ENCODE peak calls at places on chromosomes 1 and 21, in nine cellular contexts. A, C, X, D, E, G, T, F and N are unnamed samples.

GRCh38 chr1:200530551-200531261 is 89.8 kb downstream of the KIF14 start:
- DNase-seq in T (no peak), D (no peak), X (no peak), A (no peak), E (peak; percentile 2), F (no peak), C (no peak), G (no peak), N (no peak)

GRCh38 chr21:29130234-29130993 is at the start of gene MAP3K7CL:
- DNase-seq in A (peak; percentile 93), D (no peak), T (no peak), G (no peak), C (peak; percentile 91), E (no peak), X (no peak), F (peak; percentile 100), N (no peak)

GRCh38 chr21:26845066-26845749 is at the start of gene ADAMTS1:
- DNase-seq in A (peak; percentile 98), E (no peak), T (peak; percentile 86), F (peak; percentile 85), D (no peak), X (peak; percentile 32), C (peak; percentile 96), G (peak; percentile 84), N (peak; percentile 86)

GRCh38 chr1:183349201-183349711 is 68.9 kb downstream of the NMNAT2 start:
- DNase-seq in X (no peak), C (peak; percentile 72), G (peak; percentile 35), E (no peak), T (peak; percentile 60), F (peak; percentile 19), D (no peak), A (no peak), N (no peak)

GRCh38 chr1:222106369-222106768 is 364.5 kb upstream of the DUSP10 start:
- DNase-seq in F (no peak), G (no peak), A (no peak), T (no peak), D (no peak), E (no peak), X (no peak), C (no peak), N (no peak)

GRCh38 chr1:114549137-114549536 is 32.3 kb downstream of the BCAS2 start:
- DNase-seq in F (peak; percentile 13), E (no peak), A (no peak), X (no peak), D (no peak), C (no peak), G (no peak), T (no peak), N (no peak)

GRCh38 chr1:179447489-179447888 is 81.7 kb downstream of the AXDND1 start:
- DNase-seq in A (no peak), T (no peak), G (peak; percentile 65), X (no peak), C (peak; percentile 1), D (no peak), F (peak; percentile 11), E (no peak), N (no peak)

GRCh38 chr1:229759037-229759435 is 133.0 kb downstream of the URB2 start:
- DNase-seq in D (no peak), A (no peak), C (peak; percentile 9), T (no peak), E (no peak), X (no peak), G (no peak), F (peak; percentile 2), N (no peak)

GRCh38 chr1:94898486-94899385 is 28.2 kb downstream of the CNN3 start:
- DNase-seq in A (no peak), C (no peak), D (no peak), F (no peak), T (no peak), X (no peak), E (no peak), G (no peak), N (no peak)

GRCh38 chr1:162633327-162633762 is 1.1 kb downstream of the DDR2 start:
- DNase-seq in E (no peak), F (peak; percentile 42), X (no peak), G (peak; percentile 53), D (no peak), C (peak; percentile 73), A (no peak), T (no peak), N (no peak)

GRCh38 chr1:2786329-2787162 is 14.9 kb downstream of the TTC34 start:
- DNase-seq in C (peak; percentile 7), G (peak; percentile 53), T (no peak), E (peak; percentile 49), A (peak; percentile 89), D (peak; percentile 61), F (no peak), X (no peak), N (peak; percentile 90)

GRCh38 chr1:180540697-180541594 is 17.8 kb upstream of the OVAAL start:
- DNase-seq in D (no peak), F (no peak), E (no peak), C (peak; percentile 49), T (peak; percentile 4), X (no peak), G (no peak), A (no peak), N (no peak)

GRCh38 chr1:85195703-85196102 is 5.1 kb downstream of the SYDE2 start:
- DNase-seq in E (no peak), D (no peak), F (no peak), C (peak; percentile 13), A (no peak), G (no peak), X (no peak), T (no peak), N (no peak)

GRCh38 chr21:31234936-31235335 is 109.1 kb downstream of the TIAM1 start:
- DNase-seq in D (no peak), G (no peak), E (no peak), A (no peak), F (no peak), C (no peak), T (no peak), X (no peak), N (no peak)

GRCh38 chr1:226920446-226920894 is 19.6 kb upstream of the COQ8A start:
- DNase-seq in C (no peak), D (no peak), A (no peak), F (no peak), X (no peak), T (no peak), G (no peak), E (no peak), N (no peak)

GRCh38 chr21:28675265-28676041 is 317.2 kb downstream of the LTN1 start:
- DNase-seq in A (no peak), C (no peak), G (no peak), F (peak; percentile 21), D (no peak), X (no peak), T (no peak), E (no peak), N (no peak)

GRCh38 chr1:41466146-41466545 is 18.3 kb downstream of the EDN2 start:
- DNase-seq in E (no peak), D (no peak), F (no peak), C (no peak), G (no peak), A (peak; percentile 17), T (no peak), X (no peak), N (no peak)

GRCh38 chr1:226404063-226404903 is 3.6 kb downstream of the PARP1 start:
- DNase-seq in G (no peak), T (no peak), C (peak; percentile 47), F (peak; percentile 72), D (no peak), A (no peak), X (no peak), E (no peak), N (no peak)

GRCh38 chr1:165688046-165688445 is 10.3 kb downstream of the ALDH9A1 start:
- DNase-seq in E (no peak), G (no peak), A (no peak), T (no peak), F (no peak), C (no peak), X (no peak), D (no peak), N (no peak)

GRCh38 chr1:208731976-208732821 is 488.0 kb upstream of the PLXNA2 start:
- DNase-seq in D (no peak), C (no peak), A (no peak), X (no peak), T (no peak), F (no peak), G (no peak), E (no peak), N (no peak)

GRCh38 chr1:220811695-220812094 is 25.0 kb downstream of the MTARC1 start:
- DNase-seq in T (no peak), D (no peak), F (no peak), G (no peak), E (no peak), C (no peak), A (no peak), X (no peak), N (no peak)